ENCODE peak calls at places on chromosomes 7 and 10, in seven cellular contexts. B, O, P, D, U, J and C are unnamed samples.

GRCh38 chr7:127831312-127832212 is 179.6 kb downstream of the SND1 start:
- DNase-seq in B (no peak), O (no peak), P (no peak), D (no peak), U (no peak), J (no peak), C (no peak)

GRCh38 chr10:103661198-103661950 is 167.9 kb downstream of the NEURL1 start:
- DNase-seq in B (no peak), O (peak), P (peak), D (peak), U (no peak), J (peak), C (no peak)

GRCh38 chr7:47942132-47942531 is 6.1 kb downstream of the PKD1L1 start:
- DNase-seq in B (no peak), O (no peak), P (no peak), D (no peak), U (no peak), J (no peak), C (no peak)

GRCh38 chr10:27741173-27742091 is 4.2 kb downstream of the MKX start:
- DNase-seq in B (no peak), O (no peak), P (no peak), D (peak), U (no peak), J (no peak), C (no peak)

GRCh38 chr7:155449880-155450557 is 7.9 kb upstream of the EN2 start:
- DNase-seq in B (no peak), O (peak), P (no peak), D (peak), U (no peak), J (no peak), C (no peak)

GRCh38 chr7:36939816-36940215 is 215.5 kb upstream of the AOAH start:
- DNase-seq in B (no peak), O (no peak), P (no peak), D (no peak), U (no peak), J (no peak), C (no peak)

GRCh38 chr7:1401011-1401410 is 58.3 kb downstream of the MICALL2 start:
- DNase-seq in B (no peak), O (no peak), P (no peak), D (no peak), U (no peak), J (no peak), C (no peak)

GRCh38 chr10:119323085-119323670 is 115.8 kb downstream of the GRK5 start:
- DNase-seq in B (no peak), O (no peak), P (no peak), D (no peak), U (no peak), J (no peak), C (no peak)

GRCh38 chr10:44195120-44196007 is 189.5 kb downstream of the CXCL12 start:
- DNase-seq in B (no peak), O (no peak), P (peak), D (no peak), U (no peak), J (no peak), C (no peak)

GRCh38 chr10:49744091-49744685 is 17.9 kb downstream of the OGDHL start:
- DNase-seq in B (no peak), O (no peak), P (no peak), D (no peak), U (no peak), J (no peak), C (no peak)

GRCh38 chr10:33116293-33116697 is 158.3 kb upstream of the ITGB1 start:
- DNase-seq in B (no peak), O (no peak), P (no peak), D (no peak), U (peak), J (peak), C (no peak)

GRCh38 chr7:87398441-87398840 is 53.0 kb downstream of the CROT start:
- DNase-seq in B (no peak), O (no peak), P (no peak), D (no peak), U (no peak), J (no peak), C (no peak)

GRCh38 chr7:114910787-114911186 is 11.1 kb upstream of the MDFIC start:
- DNase-seq in B (no peak), O (no peak), P (no peak), D (no peak), U (no peak), J (no peak), C (no peak)

GRCh38 chr10:13784067-13784466 is 197.3 kb downstream of the PRPF18 start:
- DNase-seq in B (no peak), O (no peak), P (no peak), D (peak), U (no peak), J (no peak), C (no peak)

GRCh38 chr7:36440880-36441279 is 51.2 kb downstream of the ANLN start:
- DNase-seq in B (no peak), O (no peak), P (no peak), D (peak), U (no peak), J (no peak), C (no peak)

GRCh38 chr10:5550621-5551530 is 26.1 kb downstream of the CALML3 start:
- DNase-seq in B (no peak), O (peak), P (no peak), D (no peak), U (no peak), J (no peak), C (no peak)

GRCh38 chr10:6699336-6699735 is 119.3 kb upstream of the PRKCQ start:
- DNase-seq in B (no peak), O (no peak), P (no peak), D (no peak), U (no peak), J (no peak), C (no peak)

GRCh38 chr10:86139066-86139657 is 227.4 kb downstream of the GRID1 start:
- DNase-seq in B (no peak), O (no peak), P (no peak), D (peak), U (peak), J (peak), C (no peak)

GRCh38 chr7:70640266-70640833 is 491.6 kb upstream of the GALNT17 start:
- DNase-seq in B (no peak), O (no peak), P (no peak), D (no peak), U (no peak), J (no peak), C (no peak)

GRCh38 chr7:18552943-18553584 is 57.5 kb downstream of the HDAC9 start:
- DNase-seq in B (no peak), O (no peak), P (no peak), D (no peak), U (no peak), J (no peak), C (no peak)

GRCh38 chr7:103048833-103049232 is 25.8 kb downstream of the FBXL13 start:
- DNase-seq in B (no peak), O (no peak), P (no peak), D (no peak), U (no peak), J (no peak), C (no peak)

GRCh38 chr7:113366122-113366521 is 247.8 kb upstream of the SMIM30 start:
- DNase-seq in B (no peak), O (no peak), P (no peak), D (no peak), U (no peak), J (no peak), C (no peak)

GRCh38 chr10:68334672-68335467 is 2.1 kb upstream of the PBLD start:
- DNase-seq in B (no peak), O (no peak), P (no peak), D (no peak), U (no peak), J (no peak), C (no peak)

GRCh38 chr7:157309990-157310668 is 26.7 kb upstream of the DNAJB6 start:
- DNase-seq in B (no peak), O (no peak), P (no peak), D (no peak), U (no peak), J (no peak), C (no peak)

GRCh38 chr10:62185914-62186692 is 82.5 kb downstream of the RTKN2 start:
- DNase-seq in B (no peak), O (no peak), P (no peak), D (no peak), U (no peak), J (no peak), C (no peak)

GRCh38 chr10:116099031-116099430 is 174.0 kb downstream of the GFRA1 start:
- DNase-seq in B (no peak), O (no peak), P (no peak), D (no peak), U (no peak), J (no peak), C (no peak)

GRCh38 chr7:82247814-82248433 is 195.7 kb downstream of the CACNA2D1 start:
- DNase-seq in B (no peak), O (no peak), P (no peak), D (no peak), U (no peak), J (no peak), C (no peak)

DNA sequence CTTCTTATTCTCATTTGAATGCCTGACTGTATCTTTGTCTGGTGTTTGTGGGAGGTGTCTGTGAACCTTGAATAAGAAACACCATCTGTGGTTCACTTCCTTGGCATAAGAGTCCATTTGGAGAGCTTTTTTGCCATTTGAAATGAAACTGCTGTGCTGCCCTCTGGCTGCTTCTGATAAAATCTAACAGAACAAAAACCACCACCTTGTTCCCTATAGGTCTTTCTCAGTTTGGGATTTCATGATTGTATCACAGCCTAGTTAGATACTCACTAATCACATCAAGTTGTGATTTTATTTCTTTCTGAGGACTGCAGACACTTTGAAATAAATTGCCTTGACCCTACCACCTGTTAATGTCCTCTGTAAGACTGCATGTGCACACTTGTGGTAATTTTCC is 102.7 kb upstream of the FAM13C start:
- DNase-seq in B (no peak), O (no peak), P (no peak), D (no peak), U (peak), J (no peak), C (no peak)
- TF ChIP-seq CTCF in B (no peak), O (no peak), P (no peak), D (no peak), U (peak), J (no peak), C (no peak)

DNA sequence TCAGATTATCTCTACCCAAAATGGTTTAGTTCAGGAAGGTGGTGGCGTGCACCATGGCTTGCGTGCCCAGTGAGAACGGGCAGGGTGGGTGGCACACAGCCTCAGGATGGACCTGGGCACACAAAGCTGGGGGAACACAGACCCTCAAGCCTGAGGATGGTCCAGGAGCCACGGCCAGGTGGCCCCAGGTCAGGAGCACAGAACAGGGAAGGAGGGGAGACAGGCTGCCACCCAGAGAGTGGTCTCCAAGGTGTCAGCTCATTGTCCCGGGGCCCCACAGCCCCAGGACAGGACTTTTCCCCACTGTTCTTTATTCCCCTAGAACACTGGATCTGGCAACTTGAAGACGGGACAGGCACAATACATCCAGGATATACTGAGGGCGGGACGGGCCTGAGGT is 75.6 kb upstream of the MGMT start:
- DNase-seq in B (no peak), O (no peak), P (no peak), D (no peak), U (no peak), J (no peak), C (no peak)
- TF ChIP-seq CTCF in B (no peak), O (no peak), P (no peak), D (no peak), U (no peak), J (no peak), C (no peak)

GRCh38 chr10:106863549-106863948 is 301.0 kb downstream of the SORCS1 start:
- DNase-seq in B (no peak), O (no peak), P (no peak), D (no peak), U (peak), J (no peak), C (no peak)
- TF ChIP-seq CTCF in B (peak), O (no peak), P (no peak), D (no peak), U (peak), J (no peak), C (no peak)

DNA sequence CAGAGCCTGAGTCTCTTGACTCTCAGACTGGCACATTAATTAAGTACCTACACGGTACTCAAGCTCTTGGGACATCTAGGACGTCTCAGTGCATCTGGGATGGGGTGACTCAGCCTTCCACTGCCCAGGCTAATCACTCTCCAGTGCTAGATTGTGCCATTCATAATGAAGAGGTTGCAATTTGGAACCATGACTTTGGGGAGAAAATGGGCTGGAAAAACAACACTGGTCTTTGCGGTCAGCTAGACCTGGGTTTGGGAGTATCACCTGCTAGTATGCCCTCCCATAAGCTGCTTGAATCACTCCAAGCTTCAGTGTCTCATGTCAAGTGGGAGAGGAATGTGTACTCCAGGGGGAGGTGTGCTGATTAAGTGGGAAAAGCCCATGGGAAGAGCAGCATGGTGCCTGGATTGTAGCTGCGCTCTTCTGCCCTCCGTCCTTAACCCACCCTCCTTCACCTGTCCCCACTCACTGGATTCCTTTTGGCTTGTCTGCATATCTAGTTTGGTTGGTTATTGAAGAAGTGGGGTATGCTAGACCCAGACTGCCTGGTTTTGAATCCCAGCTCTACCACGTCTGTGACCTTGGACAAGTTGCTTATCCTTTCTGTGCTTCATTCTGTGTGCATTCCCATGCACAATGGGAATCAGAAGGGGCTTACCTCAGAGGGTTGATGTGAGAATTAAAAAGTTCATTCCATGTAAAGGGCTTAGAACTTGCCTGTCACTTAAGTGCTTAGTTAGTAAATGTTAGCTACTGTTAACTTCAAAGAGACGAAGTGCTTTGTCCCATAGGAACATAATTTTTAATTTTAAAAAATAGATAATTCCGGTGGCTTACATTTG is 3.8 kb downstream of the NFE2L3 start:
- DNase-seq in B (no peak), O (no peak), P (no peak), D (no peak), U (no peak), J (no peak), C (no peak)
- TF ChIP-seq CTCF in B (no peak), O (no peak), P (no peak), D (no peak), U (no peak), J (no peak), C (no peak)

GRCh38 chr7:111740942-111741341 is 178.7 kb upstream of the IMMP2L start:
- DNase-seq in B (no peak), O (no peak), P (no peak), D (no peak), U (no peak), J (no peak), C (no peak)

GRCh38 chr7:111744501-111745155 is 182.3 kb upstream of the IMMP2L start:
- DNase-seq in B (no peak), O (no peak), P (no peak), D (no peak), U (no peak), J (no peak), C (no peak)

GRCh38 chr7:111743244-111743852 is 181.1 kb upstream of the IMMP2L start:
- DNase-seq in B (no peak), O (no peak), P (no peak), D (no peak), U (no peak), J (no peak), C (no peak)

GRCh38 chr7:111746950-111747349 is 184.7 kb upstream of the IMMP2L start:
- DNase-seq in B (no peak), O (no peak), P (no peak), D (no peak), U (no peak), J (no peak), C (no peak)

DNA sequence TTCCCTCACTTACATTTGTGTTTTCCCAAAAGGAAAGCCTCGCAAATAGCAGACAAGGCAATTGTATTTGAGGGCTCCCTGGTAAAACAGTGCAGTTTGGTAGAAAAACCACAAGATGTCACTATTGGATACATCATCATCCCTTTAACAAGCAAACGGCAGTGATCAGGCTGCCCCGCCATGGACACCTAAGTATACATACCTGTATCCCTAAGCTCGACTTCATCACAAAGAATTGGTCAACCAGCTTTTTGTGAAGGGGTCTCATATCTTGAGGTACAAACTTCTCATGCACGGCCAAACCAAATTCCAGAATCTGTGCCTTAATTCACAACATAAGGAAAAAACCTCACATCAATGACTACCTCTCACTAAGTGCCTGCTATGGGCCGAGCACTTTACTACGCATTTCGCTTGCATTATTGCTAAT is 179.5 kb upstream of the IMMP2L start:
- DNase-seq in B (peak), O (peak), P (no peak), D (peak), U (peak), J (peak), C (no peak)
- TF ChIP-seq CTCF in B (peak), O (peak), P (peak), D (peak), U (peak), J (peak), C (peak)

GRCh38 chr7:133139350-133139749 is 57.5 kb upstream of the CHCHD3 start:
- DNase-seq in B (no peak), O (no peak), P (no peak), D (no peak), U (peak), J (peak), C (no peak)
- TF ChIP-seq CTCF in B (peak), O (no peak), P (no peak), D (no peak), U (peak), J (peak), C (no peak)

GRCh38 chr10:125116041-125116649 is 44.2 kb downstream of the CTBP2 start:
- DNase-seq in B (no peak), O (no peak), P (no peak), D (no peak), U (no peak), J (no peak), C (no peak)
- TF ChIP-seq CTCF in B (no peak), O (no peak), P (no peak), D (no peak), U (no peak), J (no peak), C (no peak)

GRCh38 chr7:30159698-30160143 is 24.9 kb downstream of the MTURN start:
- DNase-seq in B (no peak), O (peak), P (no peak), D (peak), U (peak), J (no peak), C (no peak)
- TF ChIP-seq CTCF in B (peak), O (no peak), P (no peak), D (no peak), U (peak), J (peak), C (no peak)

GRCh38 chr10:131891929-131892816 is 8.6 kb upstream of the PPP2R2D start:
- DNase-seq in B (no peak), O (no peak), P (no peak), D (no peak), U (no peak), J (no peak), C (no peak)

GRCh38 chr10:131892817-131893675 is 7.8 kb upstream of the PPP2R2D start:
- DNase-seq in B (no peak), O (no peak), P (no peak), D (no peak), U (peak), J (no peak), C (no peak)

GRCh38 chr10:131890276-131891195 is 10.3 kb upstream of the PPP2R2D start:
- DNase-seq in B (no peak), O (no peak), P (no peak), D (no peak), U (no peak), J (no peak), C (no peak)

GRCh38 chr10:131889755-131890154 is 11.1 kb upstream of the PPP2R2D start:
- DNase-seq in B (no peak), O (no peak), P (no peak), D (no peak), U (no peak), J (no peak), C (no peak)

GRCh38 chr10:131891196-131891928 is 9.4 kb upstream of the PPP2R2D start:
- DNase-seq in B (peak), O (no peak), P (no peak), D (no peak), U (peak), J (peak), C (no peak)
- TF ChIP-seq CTCF in B (peak), O (no peak), P (no peak), D (no peak), U (peak), J (peak), C (no peak)